ENCODE peak calls at places on chromosomes 16 and 17, in nine cellular contexts. One of them, this sample, is unnamed.

GRCh38 chr17:78609198-78609597 is 32.0 kb upstream of the DNAH17 start:
- DNase-seq in activated B cell treated with CpG ODN at 0.5 μM for 24 hours: no peak
- DNase-seq in GM10248: no peak
- DNase-seq in prostate gland: no peak
- DNase-seq in ovary: no peak
- DNase-seq in stomach: no peak
- DNase-seq in GM12878: no peak
- DNase-seq in thoracic aorta: no peak
- DNase-seq in A549: no peak
- DNase-seq in this sample: no peak

GRCh38 chr17:604719-605118 is 109.9 kb downstream of the VPS53 start:
- DNase-seq in activated B cell treated with CpG ODN at 0.5 μM for 24 hours: no peak
- DNase-seq in GM10248: no peak
- DNase-seq in prostate gland: no peak
- DNase-seq in ovary: no peak
- DNase-seq in stomach: no peak
- DNase-seq in GM12878: no peak
- DNase-seq in thoracic aorta: no peak
- DNase-seq in A549: no peak
- DNase-seq in this sample: no peak

GRCh38 chr17:12659500-12659899 is 6.2 kb upstream of the MYOCD start:
- DNase-seq in activated B cell treated with CpG ODN at 0.5 μM for 24 hours: no peak
- DNase-seq in GM10248: no peak
- DNase-seq in prostate gland: no peak
- DNase-seq in ovary: no peak
- DNase-seq in stomach: no peak
- DNase-seq in GM12878: no peak
- DNase-seq in thoracic aorta: no peak
- DNase-seq in A549: no peak
- DNase-seq in this sample: no peak

GRCh38 chr16:2778692-2778958 is 1.5 kb upstream of the ELOB start:
- DNase-seq in activated B cell treated with CpG ODN at 0.5 μM for 24 hours: no peak
- DNase-seq in GM10248: no peak
- DNase-seq in prostate gland: no peak
- DNase-seq in ovary: no peak
- DNase-seq in stomach: no peak
- DNase-seq in GM12878: no peak
- DNase-seq in thoracic aorta: no peak
- DNase-seq in A549: no peak
- DNase-seq in this sample: no peak

GRCh38 chr17:75625813-75626486 is 7.3 kb upstream of the SMIM5 start:
- DNase-seq in activated B cell treated with CpG ODN at 0.5 μM for 24 hours: no peak
- DNase-seq in GM10248: peak; percentile 57
- DNase-seq in prostate gland: no peak
- DNase-seq in ovary: no peak
- DNase-seq in stomach: no peak
- DNase-seq in GM12878: no peak
- DNase-seq in thoracic aorta: no peak
- DNase-seq in A549: peak; percentile 82
- DNase-seq in this sample: peak; percentile 44

GRCh38 chr17:58760248-58760647 is 4.6 kb downstream of the PPM1E start:
- DNase-seq in activated B cell treated with CpG ODN at 0.5 μM for 24 hours: no peak
- DNase-seq in GM10248: no peak
- DNase-seq in prostate gland: no peak
- DNase-seq in ovary: no peak
- DNase-seq in stomach: no peak
- DNase-seq in GM12878: no peak
- DNase-seq in thoracic aorta: no peak
- DNase-seq in A549: no peak
- DNase-seq in this sample: no peak

GRCh38 chr16:951660-952301 is 19.0 kb downstream of the LMF1 start:
- DNase-seq in activated B cell treated with CpG ODN at 0.5 μM for 24 hours: no peak
- DNase-seq in GM10248: no peak
- DNase-seq in prostate gland: no peak
- DNase-seq in ovary: no peak
- DNase-seq in stomach: no peak
- DNase-seq in GM12878: no peak
- DNase-seq in thoracic aorta: no peak
- DNase-seq in A549: no peak
- DNase-seq in this sample: no peak

GRCh38 chr16:68188170-68188569 is 47.8 kb downstream of the ESRP2 start:
- DNase-seq in activated B cell treated with CpG ODN at 0.5 μM for 24 hours: no peak
- DNase-seq in GM10248: no peak
- DNase-seq in prostate gland: no peak
- DNase-seq in ovary: no peak
- DNase-seq in stomach: no peak
- DNase-seq in GM12878: no peak
- DNase-seq in thoracic aorta: no peak
- DNase-seq in A549: no peak
- DNase-seq in this sample: no peak

GRCh38 chr17:74372426-74372825 is 5.1 kb downstream of the GPR142 start:
- DNase-seq in activated B cell treated with CpG ODN at 0.5 μM for 24 hours: no peak
- DNase-seq in GM10248: no peak
- DNase-seq in prostate gland: no peak
- DNase-seq in ovary: no peak
- DNase-seq in stomach: no peak
- DNase-seq in GM12878: no peak
- DNase-seq in thoracic aorta: no peak
- DNase-seq in A549: no peak
- DNase-seq in this sample: no peak

GRCh38 chr16:67542464-67542863 is 13.8 kb downstream of the RIPOR1 start:
- DNase-seq in activated B cell treated with CpG ODN at 0.5 μM for 24 hours: peak; percentile 57
- DNase-seq in GM10248: peak; percentile 79
- DNase-seq in prostate gland: no peak
- DNase-seq in ovary: peak; percentile 35
- DNase-seq in stomach: peak; percentile 40
- DNase-seq in GM12878: no peak
- DNase-seq in thoracic aorta: no peak
- DNase-seq in A549: peak; percentile 86
- DNase-seq in this sample: no peak

GRCh38 chr16:81994485-81994884 is 16.8 kb downstream of the SDR42E1 start:
- DNase-seq in activated B cell treated with CpG ODN at 0.5 μM for 24 hours: no peak
- DNase-seq in GM10248: no peak
- DNase-seq in prostate gland: no peak
- DNase-seq in ovary: no peak
- DNase-seq in stomach: no peak
- DNase-seq in GM12878: no peak
- DNase-seq in thoracic aorta: no peak
- DNase-seq in A549: peak; percentile 23
- DNase-seq in this sample: no peak
- TF ChIP-seq CTCF in activated B cell treated with CpG ODN at 0.5 μM for 24 hours: no peak
- TF ChIP-seq CTCF in GM10248: no peak
- TF ChIP-seq CTCF in prostate gland: no peak
- TF ChIP-seq CTCF in ovary: no peak
- TF ChIP-seq CTCF in stomach: no peak
- TF ChIP-seq CTCF in GM12878: peak; percentile 38
- TF ChIP-seq CTCF in thoracic aorta: no peak
- TF ChIP-seq CTCF in A549: no peak
- TF ChIP-seq CTCF in this sample: peak; percentile 12

GRCh38 chr17:77324227-77324626 is 183.5 kb downstream of the SEC14L1 start:
- DNase-seq in activated B cell treated with CpG ODN at 0.5 μM for 24 hours: no peak
- DNase-seq in GM10248: no peak
- DNase-seq in prostate gland: no peak
- DNase-seq in ovary: peak; percentile 41
- DNase-seq in stomach: peak; percentile 21
- DNase-seq in GM12878: no peak
- DNase-seq in thoracic aorta: no peak
- DNase-seq in A549: no peak
- DNase-seq in this sample: peak; percentile 43
- TF ChIP-seq CTCF in activated B cell treated with CpG ODN at 0.5 μM for 24 hours: no peak
- TF ChIP-seq CTCF in GM10248: no peak
- TF ChIP-seq CTCF in prostate gland: no peak
- TF ChIP-seq CTCF in ovary: no peak
- TF ChIP-seq CTCF in stomach: no peak
- TF ChIP-seq CTCF in GM12878: no peak
- TF ChIP-seq CTCF in thoracic aorta: no peak
- TF ChIP-seq CTCF in A549: no peak
- TF ChIP-seq CTCF in this sample: no peak

GRCh38 chr16:70252355-70252988 is 732 bp upstream of the EXOSC6 start:
- DNase-seq in activated B cell treated with CpG ODN at 0.5 μM for 24 hours: no peak
- DNase-seq in GM10248: no peak
- DNase-seq in prostate gland: no peak
- DNase-seq in ovary: no peak
- DNase-seq in stomach: no peak
- DNase-seq in GM12878: no peak
- DNase-seq in thoracic aorta: no peak
- DNase-seq in A549: peak; percentile 30
- DNase-seq in this sample: no peak
- TF ChIP-seq CTCF in activated B cell treated with CpG ODN at 0.5 μM for 24 hours: no peak
- TF ChIP-seq CTCF in GM10248: peak; percentile 26
- TF ChIP-seq CTCF in prostate gland: peak; percentile 27
- TF ChIP-seq CTCF in ovary: no peak
- TF ChIP-seq CTCF in stomach: no peak
- TF ChIP-seq CTCF in GM12878: peak; percentile 37
- TF ChIP-seq CTCF in thoracic aorta: no peak
- TF ChIP-seq CTCF in A549: peak; percentile 37
- TF ChIP-seq CTCF in this sample: no peak

DNA sequence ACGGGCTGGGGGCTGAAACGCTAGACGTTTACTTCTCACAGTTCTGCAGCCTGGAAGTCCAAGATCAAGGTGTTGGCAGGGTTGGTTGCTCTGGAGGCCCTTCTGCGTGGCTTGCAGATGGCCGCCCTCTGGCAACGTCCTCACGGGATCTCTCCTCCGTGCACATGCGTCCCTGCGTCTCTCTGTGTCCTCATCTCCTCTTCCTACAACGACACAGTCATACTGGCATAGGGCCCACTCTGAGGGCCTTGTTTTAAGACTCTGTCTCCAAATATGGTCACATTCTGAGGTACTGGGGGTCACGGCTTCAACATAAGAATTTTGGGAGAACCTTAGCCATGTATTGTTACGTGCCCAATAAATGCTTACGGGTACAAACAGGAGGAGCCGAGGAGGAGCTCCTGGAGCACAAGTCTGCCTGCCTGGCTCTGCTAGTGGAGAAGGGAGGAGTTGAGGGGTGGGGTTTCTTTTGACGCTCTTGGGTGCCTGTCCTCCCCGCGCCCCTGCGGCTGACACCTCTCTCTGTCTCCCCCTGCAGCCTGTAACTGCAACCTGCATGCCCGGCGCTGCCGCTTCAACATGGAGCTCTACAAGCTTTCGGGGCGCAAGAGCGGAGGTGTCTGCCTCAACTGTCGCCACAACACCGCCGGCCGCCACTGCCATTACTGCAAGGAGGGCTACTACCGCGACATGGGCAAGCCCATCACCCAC is 141.1 kb downstream of the NTN1 start:
- DNase-seq in activated B cell treated with CpG ODN at 0.5 μM for 24 hours: no peak
- DNase-seq in GM10248: no peak
- DNase-seq in prostate gland: no peak
- DNase-seq in ovary: no peak
- DNase-seq in stomach: no peak
- DNase-seq in GM12878: no peak
- DNase-seq in thoracic aorta: peak; percentile 84
- DNase-seq in A549: peak; percentile 32
- DNase-seq in this sample: no peak
- TF ChIP-seq CTCF in activated B cell treated with CpG ODN at 0.5 μM for 24 hours: no peak
- TF ChIP-seq CTCF in GM10248: no peak
- TF ChIP-seq CTCF in prostate gland: no peak
- TF ChIP-seq CTCF in ovary: no peak
- TF ChIP-seq CTCF in stomach: no peak
- TF ChIP-seq CTCF in GM12878: no peak
- TF ChIP-seq CTCF in thoracic aorta: peak; percentile 61
- TF ChIP-seq CTCF in A549: peak; percentile 26
- TF ChIP-seq CTCF in this sample: no peak

DNA sequence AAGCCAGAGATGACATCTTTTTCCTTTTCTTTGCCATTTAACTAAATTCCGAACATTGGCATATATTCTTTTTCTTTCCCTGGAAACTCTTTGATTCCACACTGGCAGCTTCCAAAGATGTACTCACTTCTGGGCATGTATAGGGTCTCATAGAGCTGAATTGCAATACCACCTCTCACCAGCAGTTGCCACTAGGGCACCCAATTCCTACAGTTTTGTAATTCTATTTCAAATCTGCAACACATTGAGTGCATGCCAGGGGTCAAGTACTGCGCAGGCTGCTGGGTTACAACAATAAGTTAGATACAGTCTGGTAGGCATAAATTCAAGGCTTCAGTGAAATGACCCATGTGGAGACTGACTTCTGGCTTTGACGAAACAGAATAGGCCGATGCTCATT is 208.8 kb upstream of the NLRP1 start:
- DNase-seq in activated B cell treated with CpG ODN at 0.5 μM for 24 hours: no peak
- DNase-seq in GM10248: no peak
- DNase-seq in prostate gland: no peak
- DNase-seq in ovary: no peak
- DNase-seq in stomach: no peak
- DNase-seq in GM12878: no peak
- DNase-seq in thoracic aorta: no peak
- DNase-seq in A549: no peak
- DNase-seq in this sample: no peak
- TF ChIP-seq CTCF in activated B cell treated with CpG ODN at 0.5 μM for 24 hours: no peak
- TF ChIP-seq CTCF in GM10248: no peak
- TF ChIP-seq CTCF in prostate gland: no peak
- TF ChIP-seq CTCF in ovary: no peak
- TF ChIP-seq CTCF in stomach: no peak
- TF ChIP-seq CTCF in GM12878: peak; percentile 27
- TF ChIP-seq CTCF in thoracic aorta: peak; percentile 20
- TF ChIP-seq CTCF in A549: no peak
- TF ChIP-seq CTCF in this sample: peak; percentile 24

GRCh38 chr16:54430491-54431030 is 144.0 kb upstream of the IRX3 start:
- DNase-seq in activated B cell treated with CpG ODN at 0.5 μM for 24 hours: no peak
- DNase-seq in GM10248: no peak
- DNase-seq in prostate gland: no peak
- DNase-seq in ovary: no peak
- DNase-seq in stomach: no peak
- DNase-seq in GM12878: no peak
- DNase-seq in thoracic aorta: no peak
- DNase-seq in A549: no peak
- DNase-seq in this sample: no peak
- TF ChIP-seq CTCF in activated B cell treated with CpG ODN at 0.5 μM for 24 hours: no peak
- TF ChIP-seq CTCF in GM10248: no peak
- TF ChIP-seq CTCF in prostate gland: no peak
- TF ChIP-seq CTCF in ovary: no peak
- TF ChIP-seq CTCF in stomach: no peak
- TF ChIP-seq CTCF in GM12878: no peak
- TF ChIP-seq CTCF in thoracic aorta: no peak
- TF ChIP-seq CTCF in A549: no peak
- TF ChIP-seq CTCF in this sample: no peak

GRCh38 chr17:34527908-34528470 is 51.4 kb upstream of the TMEM132E start:
- DNase-seq in activated B cell treated with CpG ODN at 0.5 μM for 24 hours: no peak
- DNase-seq in GM10248: no peak
- DNase-seq in prostate gland: no peak
- DNase-seq in ovary: no peak
- DNase-seq in stomach: no peak
- DNase-seq in GM12878: no peak
- DNase-seq in thoracic aorta: no peak
- DNase-seq in A549: no peak
- DNase-seq in this sample: no peak
- TF ChIP-seq CTCF in activated B cell treated with CpG ODN at 0.5 μM for 24 hours: no peak
- TF ChIP-seq CTCF in GM10248: no peak
- TF ChIP-seq CTCF in prostate gland: no peak
- TF ChIP-seq CTCF in ovary: no peak
- TF ChIP-seq CTCF in stomach: no peak
- TF ChIP-seq CTCF in GM12878: peak; percentile 18
- TF ChIP-seq CTCF in thoracic aorta: no peak
- TF ChIP-seq CTCF in A549: no peak
- TF ChIP-seq CTCF in this sample: no peak

GRCh38 chr16:6345090-6345489 is 987.6 kb upstream of the RBFOX1 start:
- DNase-seq in activated B cell treated with CpG ODN at 0.5 μM for 24 hours: no peak
- DNase-seq in GM10248: no peak
- DNase-seq in prostate gland: no peak
- DNase-seq in ovary: no peak
- DNase-seq in stomach: no peak
- DNase-seq in GM12878: no peak
- DNase-seq in thoracic aorta: no peak
- DNase-seq in A549: no peak
- DNase-seq in this sample: no peak
- TF ChIP-seq CTCF in activated B cell treated with CpG ODN at 0.5 μM for 24 hours: no peak
- TF ChIP-seq CTCF in GM10248: no peak
- TF ChIP-seq CTCF in prostate gland: no peak
- TF ChIP-seq CTCF in ovary: no peak
- TF ChIP-seq CTCF in stomach: no peak
- TF ChIP-seq CTCF in GM12878: no peak
- TF ChIP-seq CTCF in thoracic aorta: no peak
- TF ChIP-seq CTCF in A549: no peak
- TF ChIP-seq CTCF in this sample: no peak

This sample was measured in CD14-positive monocyte.